ENCODE peak calls at places on chromosomes 6 and 20, in nine cellular contexts. One of them, this sample, is unnamed.

GRCh38 chr6:129552413-129552812 is 157.6 kb downstream of the ARHGAP18 start:
- DNase-seq in neural crest cell: no peak
- DNase-seq in progenitor cell of endocrine pancreas: no peak
- DNase-seq in choroid plexus epithelial cell: no peak
- DNase-seq in left ventricle myocardium inferior: no peak
- DNase-seq in anterior cingulate cortex: no peak
- DNase-seq in nucleus accumbens: no peak
- DNase-seq in activated CD4-positive, alpha-beta memory T cell treated with anti-CD3 and anti-CD28 coated beads, Interleukin-2, amount 10 ng/mL, durations not matched to agents 7 days and 5 days: no peak
- DNase-seq in WTC11: no peak
- DNase-seq in this sample: no peak

GRCh38 chr6:147806697-147807096 is 298.2 kb downstream of the SAMD5 start:
- DNase-seq in neural crest cell: no peak
- DNase-seq in progenitor cell of endocrine pancreas: no peak
- DNase-seq in choroid plexus epithelial cell: no peak
- DNase-seq in left ventricle myocardium inferior: no peak
- DNase-seq in anterior cingulate cortex: no peak
- DNase-seq in nucleus accumbens: no peak
- DNase-seq in activated CD4-positive, alpha-beta memory T cell treated with anti-CD3 and anti-CD28 coated beads, Interleukin-2, amount 10 ng/mL, durations not matched to agents 7 days and 5 days: no peak
- DNase-seq in WTC11: no peak
- DNase-seq in this sample: no peak

GRCh38 chr20:23652371-23652770 is 14.6 kb upstream of the CST3 start:
- DNase-seq in neural crest cell: no peak
- DNase-seq in progenitor cell of endocrine pancreas: no peak
- DNase-seq in choroid plexus epithelial cell: no peak
- DNase-seq in left ventricle myocardium inferior: no peak
- DNase-seq in anterior cingulate cortex: no peak
- DNase-seq in nucleus accumbens: no peak
- DNase-seq in activated CD4-positive, alpha-beta memory T cell treated with anti-CD3 and anti-CD28 coated beads, Interleukin-2, amount 10 ng/mL, durations not matched to agents 7 days and 5 days: no peak
- DNase-seq in WTC11: no peak
- DNase-seq in this sample: no peak

GRCh38 chr6:142822882-142823578 is 121.9 kb downstream of the HIVEP2 start:
- DNase-seq in neural crest cell: no peak
- DNase-seq in progenitor cell of endocrine pancreas: no peak
- DNase-seq in choroid plexus epithelial cell: no peak
- DNase-seq in left ventricle myocardium inferior: no peak
- DNase-seq in anterior cingulate cortex: no peak
- DNase-seq in nucleus accumbens: no peak
- DNase-seq in activated CD4-positive, alpha-beta memory T cell treated with anti-CD3 and anti-CD28 coated beads, Interleukin-2, amount 10 ng/mL, durations not matched to agents 7 days and 5 days: peak; percentile 34
- DNase-seq in WTC11: peak; percentile 77
- DNase-seq in this sample: no peak

GRCh38 chr6:27476090-27476489 is 3.2 kb upstream of the ZNF184 start:
- DNase-seq in neural crest cell: no peak
- DNase-seq in progenitor cell of endocrine pancreas: no peak
- DNase-seq in choroid plexus epithelial cell: no peak
- DNase-seq in left ventricle myocardium inferior: no peak
- DNase-seq in anterior cingulate cortex: no peak
- DNase-seq in nucleus accumbens: no peak
- DNase-seq in activated CD4-positive, alpha-beta memory T cell treated with anti-CD3 and anti-CD28 coated beads, Interleukin-2, amount 10 ng/mL, durations not matched to agents 7 days and 5 days: no peak
- DNase-seq in WTC11: no peak
- DNase-seq in this sample: no peak

GRCh38 chr6:55886185-55886836 is 10.9 kb upstream of the BMP5 start:
- DNase-seq in neural crest cell: no peak
- DNase-seq in progenitor cell of endocrine pancreas: no peak
- DNase-seq in choroid plexus epithelial cell: peak; percentile 57
- DNase-seq in left ventricle myocardium inferior: no peak
- DNase-seq in anterior cingulate cortex: no peak
- DNase-seq in nucleus accumbens: no peak
- DNase-seq in activated CD4-positive, alpha-beta memory T cell treated with anti-CD3 and anti-CD28 coated beads, Interleukin-2, amount 10 ng/mL, durations not matched to agents 7 days and 5 days: no peak
- DNase-seq in WTC11: no peak
- DNase-seq in this sample: no peak

GRCh38 chr6:158622545-158623190 is 21.9 kb downstream of the DYNLT1 start:
- DNase-seq in neural crest cell: no peak
- DNase-seq in progenitor cell of endocrine pancreas: no peak
- DNase-seq in choroid plexus epithelial cell: no peak
- DNase-seq in left ventricle myocardium inferior: no peak
- DNase-seq in anterior cingulate cortex: no peak
- DNase-seq in nucleus accumbens: no peak
- DNase-seq in activated CD4-positive, alpha-beta memory T cell treated with anti-CD3 and anti-CD28 coated beads, Interleukin-2, amount 10 ng/mL, durations not matched to agents 7 days and 5 days: peak; percentile 12
- DNase-seq in WTC11: no peak
- DNase-seq in this sample: no peak

GRCh38 chr20:40494238-40494637 is 194.8 kb downstream of the MAFB start:
- DNase-seq in neural crest cell: no peak
- DNase-seq in progenitor cell of endocrine pancreas: no peak
- DNase-seq in choroid plexus epithelial cell: no peak
- DNase-seq in left ventricle myocardium inferior: no peak
- DNase-seq in anterior cingulate cortex: no peak
- DNase-seq in nucleus accumbens: no peak
- DNase-seq in activated CD4-positive, alpha-beta memory T cell treated with anti-CD3 and anti-CD28 coated beads, Interleukin-2, amount 10 ng/mL, durations not matched to agents 7 days and 5 days: no peak
- DNase-seq in WTC11: no peak
- DNase-seq in this sample: no peak

GRCh38 chr20:21571841-21572690 is 58.2 kb upstream of the NKX2-2 start:
- DNase-seq in neural crest cell: no peak
- DNase-seq in progenitor cell of endocrine pancreas: no peak
- DNase-seq in choroid plexus epithelial cell: peak; percentile 11
- DNase-seq in left ventricle myocardium inferior: no peak
- DNase-seq in anterior cingulate cortex: no peak
- DNase-seq in nucleus accumbens: peak; percentile 12
- DNase-seq in activated CD4-positive, alpha-beta memory T cell treated with anti-CD3 and anti-CD28 coated beads, Interleukin-2, amount 10 ng/mL, durations not matched to agents 7 days and 5 days: peak; percentile 24
- DNase-seq in WTC11: peak; percentile 33
- DNase-seq in this sample: no peak

GRCh38 chr6:107290491-107290890 is 168.9 kb downstream of the PDSS2 start:
- DNase-seq in neural crest cell: peak; percentile 56
- DNase-seq in progenitor cell of endocrine pancreas: no peak
- DNase-seq in choroid plexus epithelial cell: no peak
- DNase-seq in left ventricle myocardium inferior: no peak
- DNase-seq in anterior cingulate cortex: no peak
- DNase-seq in nucleus accumbens: no peak
- DNase-seq in activated CD4-positive, alpha-beta memory T cell treated with anti-CD3 and anti-CD28 coated beads, Interleukin-2, amount 10 ng/mL, durations not matched to agents 7 days and 5 days: no peak
- DNase-seq in WTC11: no peak
- DNase-seq in this sample: no peak